ENCODE peak calls at places on chromosomes 4 and X, in eight cellular contexts. One of them, this sample, is unnamed.

GRCh38 chrX:96705905-96706304 is 21.3 kb downstream of the DIAPH2 start:
- DNase-seq in ascending aorta: no peak
- DNase-seq in neural progenitor cell: no peak
- DNase-seq in right lobe of liver: no peak
- DNase-seq in H9: no peak
- DNase-seq in cardiac muscle cell: no peak
- DNase-seq in PC-3: peak
- DNase-seq in ovary: no peak
- DNase-seq in this sample: no peak

GRCh38 chrX:39551748-39552147 is 546.0 kb downstream of the BCOR start:
- DNase-seq in right lobe of liver: no peak
- DNase-seq in H9: no peak
- DNase-seq in cardiac muscle cell: no peak
- DNase-seq in PC-3: no peak
- DNase-seq in ascending aorta: no peak
- DNase-seq in ovary: no peak
- DNase-seq in neural progenitor cell: no peak
- DNase-seq in this sample: no peak

GRCh38 chr4:67892253-67892652 is 8.5 kb upstream of the TMPRSS11D start:
- DNase-seq in PC-3: no peak
- DNase-seq in H9: no peak
- DNase-seq in ascending aorta: no peak
- DNase-seq in ovary: no peak
- DNase-seq in right lobe of liver: no peak
- DNase-seq in neural progenitor cell: no peak
- DNase-seq in cardiac muscle cell: no peak
- DNase-seq in this sample: no peak

GRCh38 chr4:6298035-6298434 is 28.4 kb downstream of the WFS1 start:
- DNase-seq in PC-3: no peak
- DNase-seq in ascending aorta: no peak
- DNase-seq in cardiac muscle cell: no peak
- DNase-seq in ovary: no peak
- DNase-seq in H9: no peak
- DNase-seq in neural progenitor cell: no peak
- DNase-seq in right lobe of liver: no peak
- DNase-seq in this sample: no peak

GRCh38 chr4:139887962-139888735 is 222.5 kb downstream of the MGST2 start:
- DNase-seq in ascending aorta: no peak
- DNase-seq in right lobe of liver: no peak
- DNase-seq in cardiac muscle cell: no peak
- DNase-seq in ovary: no peak
- DNase-seq in H9: no peak
- DNase-seq in neural progenitor cell: no peak
- DNase-seq in PC-3: peak
- DNase-seq in this sample: no peak

GRCh38 chrX:145729635-145730034 is 88.0 kb upstream of the SLITRK2 start:
- DNase-seq in ovary: no peak
- DNase-seq in ascending aorta: no peak
- DNase-seq in PC-3: peak
- DNase-seq in H9: no peak
- DNase-seq in right lobe of liver: no peak
- DNase-seq in neural progenitor cell: no peak
- DNase-seq in cardiac muscle cell: no peak
- DNase-seq in this sample: no peak

GRCh38 chrX:2841511-2841910 is 12.8 kb downstream of the GYG2 start:
- DNase-seq in PC-3: no peak
- DNase-seq in ascending aorta: no peak
- DNase-seq in right lobe of liver: no peak
- DNase-seq in ovary: no peak
- DNase-seq in H9: no peak
- DNase-seq in neural progenitor cell: no peak
- DNase-seq in cardiac muscle cell: no peak
- DNase-seq in this sample: no peak

GRCh38 chrX:107565916-107566602 is 62.3 kb upstream of the PRPS1 start:
- DNase-seq in H9: peak
- DNase-seq in ovary: no peak
- DNase-seq in PC-3: peak
- DNase-seq in right lobe of liver: no peak
- DNase-seq in ascending aorta: no peak
- DNase-seq in neural progenitor cell: peak
- DNase-seq in cardiac muscle cell: peak
- DNase-seq in this sample: no peak

GRCh38 chrX:141405486-141405877 is 163.2 kb upstream of the SPANXC start:
- DNase-seq in ascending aorta: no peak
- DNase-seq in right lobe of liver: no peak
- DNase-seq in PC-3: peak
- DNase-seq in cardiac muscle cell: no peak
- DNase-seq in ovary: no peak
- DNase-seq in neural progenitor cell: no peak
- DNase-seq in H9: no peak
- DNase-seq in this sample: no peak

GRCh38 chr4:105894570-105895323 is 524 bp upstream of the NPNT start:
- DNase-seq in H9: peak
- DNase-seq in right lobe of liver: no peak
- DNase-seq in cardiac muscle cell: no peak
- DNase-seq in PC-3: peak
- DNase-seq in neural progenitor cell: peak
- DNase-seq in ovary: no peak
- DNase-seq in ascending aorta: no peak
- DNase-seq in this sample: no peak

GRCh38 chr4:38993683-38994082 is 38.5 kb downstream of the TMEM156 start:
- DNase-seq in PC-3: no peak
- DNase-seq in neural progenitor cell: no peak
- DNase-seq in right lobe of liver: no peak
- DNase-seq in cardiac muscle cell: no peak
- DNase-seq in ovary: no peak
- DNase-seq in H9: no peak
- DNase-seq in ascending aorta: no peak
- DNase-seq in this sample: no peak

GRCh38 chrX:104136241-104137019 is 20.4 kb downstream of the SLC25A53 start:
- DNase-seq in cardiac muscle cell: peak
- DNase-seq in H9: peak
- DNase-seq in neural progenitor cell: peak
- DNase-seq in ovary: peak
- DNase-seq in PC-3: peak
- DNase-seq in ascending aorta: peak
- DNase-seq in right lobe of liver: no peak
- DNase-seq in this sample: peak

GRCh38 chrX:147699061-147699460 is 212.7 kb upstream of the FMR1 start:
- DNase-seq in H9: peak
- DNase-seq in cardiac muscle cell: no peak
- DNase-seq in right lobe of liver: no peak
- DNase-seq in PC-3: no peak
- DNase-seq in ascending aorta: no peak
- DNase-seq in neural progenitor cell: peak
- DNase-seq in ovary: no peak
- DNase-seq in this sample: no peak

GRCh38 chr4:2695661-2696060 is 60.5 kb downstream of the TNIP2 start:
- DNase-seq in PC-3: no peak
- DNase-seq in right lobe of liver: no peak
- DNase-seq in cardiac muscle cell: no peak
- DNase-seq in ovary: no peak
- DNase-seq in ascending aorta: no peak
- DNase-seq in neural progenitor cell: no peak
- DNase-seq in H9: no peak
- DNase-seq in this sample: no peak

GRCh38 chrX:38988301-38988700 is 187.0 kb downstream of the MID1IP1 start:
- DNase-seq in ovary: no peak
- DNase-seq in ascending aorta: no peak
- DNase-seq in right lobe of liver: no peak
- DNase-seq in cardiac muscle cell: no peak
- DNase-seq in neural progenitor cell: no peak
- DNase-seq in PC-3: no peak
- DNase-seq in H9: no peak
- DNase-seq in this sample: no peak

GRCh38 chrX:54785901-54786300 is 12.2 kb downstream of the ITIH6 start:
- DNase-seq in ovary: no peak
- DNase-seq in PC-3: peak
- DNase-seq in neural progenitor cell: peak
- DNase-seq in cardiac muscle cell: peak
- DNase-seq in right lobe of liver: no peak
- DNase-seq in ascending aorta: no peak
- DNase-seq in H9: peak
- DNase-seq in this sample: no peak

GRCh38 chrX:19907794-19908193 is 20.4 kb upstream of the SH3KBP1 start:
- DNase-seq in cardiac muscle cell: no peak
- DNase-seq in right lobe of liver: no peak
- DNase-seq in ovary: no peak
- DNase-seq in ascending aorta: no peak
- DNase-seq in H9: no peak
- DNase-seq in neural progenitor cell: no peak
- DNase-seq in PC-3: no peak
- DNase-seq in this sample: no peak

GRCh38 chr4:13176603-13177190 is 307.4 kb downstream of the RAB28 start:
- DNase-seq in H9: no peak
- DNase-seq in PC-3: no peak
- DNase-seq in neural progenitor cell: no peak
- DNase-seq in cardiac muscle cell: peak
- DNase-seq in right lobe of liver: no peak
- DNase-seq in ascending aorta: no peak
- DNase-seq in ovary: no peak
- DNase-seq in this sample: no peak

GRCh38 chr4:98150092-98150761 is 7.0 kb upstream of the STPG2 start:
- DNase-seq in right lobe of liver: no peak
- DNase-seq in PC-3: peak
- DNase-seq in cardiac muscle cell: no peak
- DNase-seq in ovary: no peak
- DNase-seq in neural progenitor cell: no peak
- DNase-seq in H9: no peak
- DNase-seq in ascending aorta: no peak
- DNase-seq in this sample: no peak

GRCh38 chr4:182231080-182231479 is 12.1 kb upstream of the TENM3 start:
- DNase-seq in neural progenitor cell: no peak
- DNase-seq in cardiac muscle cell: no peak
- DNase-seq in ovary: no peak
- DNase-seq in H9: no peak
- DNase-seq in ascending aorta: no peak
- DNase-seq in right lobe of liver: no peak
- DNase-seq in PC-3: no peak
- DNase-seq in this sample: no peak

GRCh38 chr4:82866706-82867385 is 24.1 kb downstream of the SEC31A start:
- DNase-seq in ascending aorta: no peak
- DNase-seq in right lobe of liver: no peak
- DNase-seq in ovary: no peak
- DNase-seq in PC-3: no peak
- DNase-seq in H9: no peak
- DNase-seq in cardiac muscle cell: no peak
- DNase-seq in neural progenitor cell: no peak
- DNase-seq in this sample: no peak

GRCh38 chrX:127943570-127943969 is 108.6 kb downstream of the ACTRT1 start:
- DNase-seq in right lobe of liver: no peak
- DNase-seq in ascending aorta: no peak
- DNase-seq in H9: no peak
- DNase-seq in ovary: no peak
- DNase-seq in neural progenitor cell: no peak
- DNase-seq in PC-3: no peak
- DNase-seq in cardiac muscle cell: no peak
- DNase-seq in this sample: no peak

GRCh38 chr4:140595065-140595464 is 26.3 kb upstream of the UCP1 start:
- DNase-seq in H9: peak
- DNase-seq in right lobe of liver: no peak
- DNase-seq in ovary: no peak
- DNase-seq in cardiac muscle cell: peak
- DNase-seq in PC-3: peak
- DNase-seq in neural progenitor cell: peak
- DNase-seq in ascending aorta: no peak
- DNase-seq in this sample: no peak

GRCh38 chrX:115940888-115941332 is 229.6 kb upstream of the AGTR2 start:
- DNase-seq in ovary: peak
- DNase-seq in H9: peak
- DNase-seq in cardiac muscle cell: peak
- DNase-seq in PC-3: peak
- DNase-seq in neural progenitor cell: peak
- DNase-seq in ascending aorta: peak
- DNase-seq in right lobe of liver: peak
- DNase-seq in this sample: no peak
- TF ChIP-seq CTCF in ovary: peak
- TF ChIP-seq CTCF in H9: peak
- TF ChIP-seq CTCF in cardiac muscle cell: no peak
- TF ChIP-seq CTCF in PC-3: peak
- TF ChIP-seq CTCF in neural progenitor cell: peak
- TF ChIP-seq CTCF in ascending aorta: peak
- TF ChIP-seq CTCF in right lobe of liver: peak
- TF ChIP-seq CTCF in this sample: peak

DNA sequence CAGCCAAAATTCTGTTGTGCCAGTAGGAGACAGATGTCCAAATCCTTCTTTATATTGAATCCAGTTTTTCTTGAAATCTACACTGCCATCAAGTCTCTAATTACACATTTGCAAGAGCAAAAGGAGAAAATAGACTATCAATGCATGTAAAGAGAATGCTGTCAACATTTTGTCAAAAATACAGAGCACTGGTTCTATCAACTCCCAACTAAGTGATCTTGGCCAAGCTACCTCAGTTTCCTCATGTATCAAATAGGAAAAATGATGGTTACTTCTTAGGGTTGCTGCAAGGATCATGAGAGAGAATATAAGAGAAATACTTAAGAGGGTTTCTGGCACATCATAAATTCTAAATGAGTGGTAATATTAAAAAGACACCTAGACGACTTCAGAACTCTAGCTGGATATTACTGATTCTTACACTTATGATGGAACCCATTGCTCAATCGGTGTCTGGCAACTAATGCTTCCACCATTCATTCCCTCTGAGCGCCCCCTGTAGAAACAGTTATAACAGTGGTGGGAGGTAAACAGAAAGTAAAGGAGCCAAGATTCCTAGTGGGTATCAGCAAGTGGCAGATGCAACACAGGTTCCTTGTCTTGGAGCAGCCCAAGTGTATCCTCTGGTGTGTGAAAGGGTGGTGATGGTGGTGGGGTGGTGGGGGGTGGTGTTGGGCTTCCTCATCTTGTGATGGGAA is 3.8 kb downstream of the FGG start:
- DNase-seq in ovary: no peak
- DNase-seq in neural progenitor cell: no peak
- DNase-seq in PC-3: no peak
- DNase-seq in cardiac muscle cell: no peak
- DNase-seq in ascending aorta: no peak
- DNase-seq in right lobe of liver: no peak
- DNase-seq in H9: no peak
- DNase-seq in this sample: no peak
- TF ChIP-seq CTCF in ovary: no peak
- TF ChIP-seq CTCF in neural progenitor cell: no peak
- TF ChIP-seq CTCF in PC-3: no peak
- TF ChIP-seq CTCF in cardiac muscle cell: no peak
- TF ChIP-seq CTCF in ascending aorta: no peak
- TF ChIP-seq CTCF in right lobe of liver: peak
- TF ChIP-seq CTCF in H9: no peak
- TF ChIP-seq CTCF in this sample: no peak

GRCh38 chrX:131262738-131263679 is 26.1 kb downstream of the IGSF1 start:
- DNase-seq in right lobe of liver: peak
- DNase-seq in ascending aorta: no peak
- DNase-seq in ovary: no peak
- DNase-seq in H9: peak
- DNase-seq in PC-3: peak
- DNase-seq in cardiac muscle cell: peak
- DNase-seq in neural progenitor cell: peak
- DNase-seq in this sample: no peak
- TF ChIP-seq CTCF in right lobe of liver: peak
- TF ChIP-seq CTCF in ascending aorta: no peak
- TF ChIP-seq CTCF in ovary: no peak
- TF ChIP-seq CTCF in H9: peak
- TF ChIP-seq CTCF in PC-3: peak
- TF ChIP-seq CTCF in cardiac muscle cell: no peak
- TF ChIP-seq CTCF in neural progenitor cell: peak
- TF ChIP-seq CTCF in this sample: no peak

GRCh38 chr4:48905363-48906015 is 1.1 kb downstream of the OCIAD2 start:
- DNase-seq in right lobe of liver: peak
- DNase-seq in H9: no peak
- DNase-seq in ovary: no peak
- DNase-seq in cardiac muscle cell: no peak
- DNase-seq in neural progenitor cell: no peak
- DNase-seq in ascending aorta: no peak
- DNase-seq in PC-3: peak
- DNase-seq in this sample: no peak
- TF ChIP-seq CTCF in right lobe of liver: no peak
- TF ChIP-seq CTCF in H9: peak
- TF ChIP-seq CTCF in ovary: no peak
- TF ChIP-seq CTCF in cardiac muscle cell: peak
- TF ChIP-seq CTCF in neural progenitor cell: no peak
- TF ChIP-seq CTCF in ascending aorta: peak
- TF ChIP-seq CTCF in PC-3: peak
- TF ChIP-seq CTCF in this sample: no peak